ENCODE peak calls at places on chromosomes 11 and 22, in four cellular contexts. One of them, this sample, is unnamed.

GRCh38 chr11:15349413-15349812 is 234.7 kb downstream of the INSC start:
- DNase-seq in GM23338: no peak
- DNase-seq in coronary artery: no peak
- DNase-seq in vagina: no peak
- DNase-seq in this sample: no peak

GRCh38 chr11:47443028-47443700 is 5.8 kb downstream of the RAPSN start:
- DNase-seq in GM23338: peak; percentile 59
- DNase-seq in coronary artery: no peak
- DNase-seq in vagina: no peak
- DNase-seq in this sample: no peak

GRCh38 chr11:17596711-17597110 is 49.7 kb downstream of the OTOG start:
- DNase-seq in GM23338: no peak
- DNase-seq in coronary artery: no peak
- DNase-seq in vagina: peak; percentile 67
- DNase-seq in this sample: no peak

GRCh38 chr22:40281717-40282116 is 64.6 kb upstream of the ADSL start:
- DNase-seq in GM23338: no peak
- DNase-seq in coronary artery: no peak
- DNase-seq in vagina: no peak
- DNase-seq in this sample: no peak

GRCh38 chr11:126246636-126247035 is 22.1 kb downstream of the SRPRA start:
- DNase-seq in GM23338: no peak
- DNase-seq in coronary artery: no peak
- DNase-seq in vagina: no peak
- DNase-seq in this sample: no peak

GRCh38 chr11:8357891-8358566 is 94.4 kb upstream of the LMO1 start:
- DNase-seq in GM23338: peak; percentile 40
- DNase-seq in coronary artery: no peak
- DNase-seq in vagina: no peak
- DNase-seq in this sample: no peak

GRCh38 chr22:46682011-46682731 is 55.9 kb downstream of the CERK start:
- DNase-seq in GM23338: no peak
- DNase-seq in coronary artery: no peak
- DNase-seq in vagina: no peak
- DNase-seq in this sample: no peak

GRCh38 chr11:110356769-110357671 is 60.6 kb upstream of the RDX start:
- DNase-seq in GM23338: no peak
- DNase-seq in coronary artery: no peak
- DNase-seq in vagina: no peak
- DNase-seq in this sample: no peak

GRCh38 chr11:70005107-70005818 is 72.9 kb upstream of the ANO1 start:
- DNase-seq in GM23338: no peak
- DNase-seq in coronary artery: no peak
- DNase-seq in vagina: no peak
- DNase-seq in this sample: no peak

GRCh38 chr11:104570088-104570701 is 328.1 kb downstream of the CASP12 start:
- DNase-seq in GM23338: no peak
- DNase-seq in coronary artery: no peak
- DNase-seq in vagina: no peak
- DNase-seq in this sample: no peak

GRCh38 chr11:67302571-67303131 is 679 bp upstream of the SSH3 start:
- DNase-seq in GM23338: peak; percentile 85
- DNase-seq in coronary artery: peak; percentile 75
- DNase-seq in vagina: no peak
- DNase-seq in this sample: no peak

GRCh38 chr11:32479291-32479690 is 44.0 kb upstream of the WT1 start:
- DNase-seq in GM23338: no peak
- DNase-seq in coronary artery: no peak
- DNase-seq in vagina: no peak
- DNase-seq in this sample: no peak

GRCh38 chr11:25351091-25351803 is 854.4 kb downstream of the LUZP2 start:
- DNase-seq in GM23338: no peak
- DNase-seq in coronary artery: no peak
- DNase-seq in vagina: no peak
- DNase-seq in this sample: no peak

GRCh38 chr11:45152740-45153595 is 6.5 kb downstream of the PRDM11 start:
- DNase-seq in GM23338: no peak
- DNase-seq in coronary artery: peak; percentile 45
- DNase-seq in vagina: peak; percentile 79
- DNase-seq in this sample: no peak

GRCh38 chr11:10701982-10702381 is 8.4 kb upstream of the IRAG1 start:
- DNase-seq in GM23338: no peak
- DNase-seq in coronary artery: no peak
- DNase-seq in vagina: no peak
- DNase-seq in this sample: no peak

GRCh38 chr22:28835630-28836189 is 35.3 kb upstream of the XBP1 start:
- DNase-seq in GM23338: no peak
- DNase-seq in coronary artery: no peak
- DNase-seq in vagina: no peak
- DNase-seq in this sample: no peak

GRCh38 chr11:75261474-75261847 is 20.9 kb downstream of the TPBGL start:
- DNase-seq in GM23338: no peak
- DNase-seq in coronary artery: peak; percentile 58
- DNase-seq in vagina: no peak
- DNase-seq in this sample: no peak

GRCh38 chr22:46071451-46072029 is 78.8 kb upstream of the PPARA start:
- DNase-seq in GM23338: peak; percentile 59
- DNase-seq in coronary artery: peak; percentile 94
- DNase-seq in vagina: no peak
- DNase-seq in this sample: no peak

GRCh38 chr11:7186190-7186589 is 65.5 kb upstream of the SYT9 start:
- DNase-seq in GM23338: no peak
- DNase-seq in coronary artery: no peak
- DNase-seq in vagina: no peak
- DNase-seq in this sample: no peak

GRCh38 chr11:112588252-112588668 is 327.6 kb upstream of the PLET1 start:
- DNase-seq in GM23338: peak; percentile 94
- DNase-seq in coronary artery: no peak
- DNase-seq in vagina: peak; percentile 88
- DNase-seq in this sample: peak; percentile 73

GRCh38 chr11:19444231-19444630 is 203.5 kb upstream of the E2F8 start:
- DNase-seq in GM23338: no peak
- DNase-seq in coronary artery: no peak
- DNase-seq in vagina: no peak
- DNase-seq in this sample: peak; percentile 44

DNA sequence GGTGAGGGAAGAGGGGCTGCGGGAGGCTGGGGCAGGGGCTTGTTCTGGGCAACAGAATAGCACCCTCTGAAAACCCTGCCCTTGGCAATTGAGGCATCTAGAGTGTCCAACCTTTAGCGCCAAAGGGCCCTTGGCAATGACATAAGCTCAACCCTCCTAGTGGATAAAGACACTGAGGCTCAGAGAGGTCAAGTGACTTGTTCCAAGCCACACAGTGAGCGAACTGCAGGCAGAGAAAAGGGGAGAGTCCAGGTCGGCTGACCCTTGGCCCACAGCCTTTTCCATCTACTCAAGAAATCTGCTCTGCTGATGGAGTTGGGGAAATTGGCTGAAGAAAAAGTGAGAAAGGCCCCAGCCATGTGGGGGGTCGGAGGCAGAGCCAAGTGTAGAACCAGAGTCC is 2.9 kb downstream of the SEC14L2 start:
- DNase-seq in GM23338: no peak
- DNase-seq in coronary artery: no peak
- DNase-seq in vagina: no peak
- DNase-seq in this sample: no peak
- H3K4me3 ChIP-seq in GM23338: no peak overlapping the region
- H3K4me3 ChIP-seq in coronary artery: no peak overlapping the region
- H3K4me3 ChIP-seq in vagina: no peak overlapping the region
- H3K4me3 ChIP-seq in this sample: no peak overlapping the region

GRCh38 chr22:42721045-42721434 is 370 bp upstream of the A4GALT start:
- DNase-seq in GM23338: peak; percentile 68
- DNase-seq in coronary artery: no peak
- DNase-seq in vagina: no peak
- DNase-seq in this sample: no peak

GRCh38 chr22:42720263-42721044 is at the start of gene A4GALT:
- DNase-seq in GM23338: peak; percentile 54
- DNase-seq in coronary artery: no peak
- DNase-seq in vagina: no peak
- DNase-seq in this sample: no peak

GRCh38 chr22:42719656-42720262 is 911 bp downstream of the A4GALT start:
- DNase-seq in GM23338: peak; percentile 68
- DNase-seq in coronary artery: no peak
- DNase-seq in vagina: no peak
- DNase-seq in this sample: no peak

GRCh38 chr22:42717197-42717967 is 3.3 kb downstream of the A4GALT start:
- DNase-seq in GM23338: peak; percentile 75
- DNase-seq in coronary artery: no peak
- DNase-seq in vagina: no peak
- DNase-seq in this sample: no peak

DNA sequence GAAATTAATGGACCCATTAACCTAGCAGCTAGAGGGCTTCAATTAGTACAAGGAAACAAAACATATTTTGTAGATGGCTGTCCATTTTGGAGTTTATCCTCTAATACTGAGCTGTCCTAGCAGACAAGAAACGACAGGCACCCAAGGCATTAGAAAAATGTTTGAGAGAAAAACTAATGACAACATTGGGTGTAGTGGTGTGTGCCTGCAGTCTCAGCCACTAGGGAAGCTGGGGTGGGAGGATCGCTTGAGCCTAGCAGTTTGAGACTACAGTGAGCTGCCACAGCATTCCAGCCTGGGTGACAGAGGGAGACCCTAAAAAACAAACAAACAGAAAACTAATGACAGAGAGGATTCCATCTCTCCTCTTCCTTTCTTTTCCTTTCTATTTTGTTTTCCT is 1.5 kb downstream of the A4GALT start:
- DNase-seq in GM23338: peak; percentile 27
- DNase-seq in coronary artery: no peak
- DNase-seq in vagina: no peak
- DNase-seq in this sample: no peak
- TF ChIP-seq CTCF in GM23338: no peak
- TF ChIP-seq CTCF in coronary artery: no peak
- TF ChIP-seq CTCF in vagina: no peak
- TF ChIP-seq CTCF in this sample: no peak

GRCh38 chr22:37797874-37798500 is 9.7 kb upstream of the GCAT start:
- DNase-seq in GM23338: no peak
- DNase-seq in coronary artery: no peak
- DNase-seq in vagina: no peak
- DNase-seq in this sample: no peak
- H3K4me3 ChIP-seq in GM23338: no peak overlapping the region
- H3K4me3 ChIP-seq in coronary artery: no peak overlapping the region
- H3K4me3 ChIP-seq in vagina: no peak overlapping the region
- H3K4me3 ChIP-seq in this sample: no peak overlapping the region

GRCh38 chr11:115963170-115963569 is 459.0 kb upstream of the CADM1 start:
- DNase-seq in GM23338: no peak
- DNase-seq in coronary artery: no peak
- DNase-seq in vagina: no peak
- DNase-seq in this sample: no peak

GRCh38 chr11:115959098-115959497 is 454.9 kb upstream of the CADM1 start:
- DNase-seq in GM23338: no peak
- DNase-seq in coronary artery: no peak
- DNase-seq in vagina: no peak
- DNase-seq in this sample: no peak

GRCh38 chr11:115961168-115962003 is 457.2 kb upstream of the CADM1 start:
- DNase-seq in GM23338: no peak
- DNase-seq in coronary artery: no peak
- DNase-seq in vagina: no peak
- DNase-seq in this sample: no peak

GRCh38 chr11:115964091-115964490 is 459.9 kb upstream of the CADM1 start:
- DNase-seq in GM23338: no peak
- DNase-seq in coronary artery: no peak
- DNase-seq in vagina: no peak
- DNase-seq in this sample: no peak

DNA sequence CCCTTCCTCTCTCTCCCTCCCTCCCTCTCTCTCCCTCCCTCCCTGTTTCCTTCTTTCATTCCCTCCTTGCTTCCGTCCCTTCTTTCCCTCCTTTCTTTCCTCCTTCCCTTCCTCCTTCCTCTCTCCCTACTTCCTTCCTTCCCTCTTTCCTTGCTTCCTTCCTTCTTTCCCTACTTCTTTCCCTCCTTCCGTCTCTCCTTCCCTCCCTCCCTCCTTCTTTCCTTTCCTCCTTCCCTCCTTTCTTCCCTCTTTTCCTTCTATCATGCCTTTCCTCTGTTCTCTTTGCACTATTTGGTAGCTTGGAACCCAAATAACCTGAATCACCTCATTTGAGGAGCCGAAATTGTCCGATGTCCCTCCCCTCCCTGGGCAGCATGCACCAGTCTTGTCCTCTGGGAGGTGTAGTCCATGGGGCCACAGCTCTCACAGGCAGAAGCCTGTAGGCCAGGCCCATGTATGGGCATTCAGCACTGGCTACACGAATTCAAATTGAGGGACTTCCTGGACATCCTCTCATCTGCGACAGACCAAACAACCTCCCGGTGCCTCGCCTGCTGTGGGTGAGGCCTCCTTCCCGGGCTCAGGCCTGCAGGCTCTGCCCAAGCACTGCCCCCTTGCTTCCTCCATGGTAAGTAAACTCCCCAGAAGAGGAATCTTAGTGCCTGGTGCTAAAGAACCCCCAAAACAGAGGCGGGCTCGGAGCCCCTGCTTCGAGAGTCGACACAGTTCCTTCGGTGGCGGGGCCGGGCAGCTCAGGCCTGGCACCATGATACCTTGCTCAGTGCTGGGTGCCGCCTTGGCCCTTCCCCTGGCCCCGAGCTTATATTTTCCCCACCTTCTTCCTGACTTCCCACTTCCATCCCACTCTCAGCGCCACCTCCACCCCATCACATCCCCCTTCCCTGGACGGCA is 454.1 kb upstream of the CADM1 start:
- DNase-seq in GM23338: peak; percentile 33
- DNase-seq in coronary artery: no peak
- DNase-seq in vagina: no peak
- DNase-seq in this sample: no peak
- TF ChIP-seq CTCF in GM23338: peak; percentile 28
- TF ChIP-seq CTCF in coronary artery: no peak
- TF ChIP-seq CTCF in vagina: no peak
- TF ChIP-seq CTCF in this sample: no peak

DNA sequence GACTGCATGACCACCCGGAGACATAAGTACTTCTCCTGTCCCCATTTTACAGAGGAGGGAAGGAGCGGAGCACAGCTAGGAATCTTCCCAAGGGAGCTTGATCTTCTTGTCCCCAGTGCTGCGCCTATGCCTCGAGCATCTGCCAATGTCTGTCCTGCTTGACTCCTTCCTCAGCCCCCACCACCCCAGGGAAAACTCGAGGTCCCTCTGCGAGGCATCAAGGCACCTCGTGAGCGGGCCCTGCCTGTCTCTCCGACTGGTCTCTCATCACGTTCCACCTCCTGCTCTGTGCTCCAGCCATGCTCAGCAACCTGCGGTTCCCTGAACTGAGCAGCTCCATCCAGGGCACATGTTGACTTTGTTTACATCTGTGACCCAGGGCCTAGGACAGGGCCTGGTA is 2.5 kb downstream of the NCF4 start:
- DNase-seq in GM23338: no peak
- DNase-seq in coronary artery: no peak
- DNase-seq in vagina: no peak
- DNase-seq in this sample: no peak
- H3K4me3 ChIP-seq in GM23338: no peak overlapping the region
- H3K4me3 ChIP-seq in coronary artery: no peak overlapping the region
- H3K4me3 ChIP-seq in vagina: no peak overlapping the region
- H3K4me3 ChIP-seq in this sample: no peak overlapping the region